ENCODE peak calls at places on chromosomes 4 and X, in six cellular contexts. One of them, this sample, is unnamed.

GRCh38 chr4:39637572-39638357 is 900 bp downstream of the SMIM14 start:
- DNase-seq in D341Med: peak
- DNase-seq in AG08396: peak
- DNase-seq in epithelial cell of esophagus: peak
- DNase-seq in erythroblast: peak
- DNase-seq in left kidney: peak
- DNase-seq in this sample: peak

GRCh38 chr4:38089961-38090360 is 129.8 kb downstream of the PTTG2 start:
- DNase-seq in D341Med: no peak
- DNase-seq in AG08396: no peak
- DNase-seq in epithelial cell of esophagus: no peak
- DNase-seq in erythroblast: no peak
- DNase-seq in left kidney: no peak
- DNase-seq in this sample: no peak

GRCh38 chr4:155653052-155653451 is 13.6 kb upstream of the GUCY1A1 start:
- DNase-seq in D341Med: no peak
- DNase-seq in AG08396: no peak
- DNase-seq in epithelial cell of esophagus: no peak
- DNase-seq in erythroblast: no peak
- DNase-seq in left kidney: no peak
- DNase-seq in this sample: no peak

GRCh38 chr4:62018537-62018936 is 818.4 kb downstream of the ADGRL3 start:
- DNase-seq in D341Med: no peak
- DNase-seq in AG08396: no peak
- DNase-seq in epithelial cell of esophagus: no peak
- DNase-seq in erythroblast: no peak
- DNase-seq in left kidney: no peak
- DNase-seq in this sample: no peak

GRCh38 chr4:40238700-40239548 is 42.1 kb downstream of the RHOH start:
- DNase-seq in D341Med: no peak
- DNase-seq in AG08396: no peak
- DNase-seq in epithelial cell of esophagus: no peak
- DNase-seq in erythroblast: peak
- DNase-seq in left kidney: peak
- DNase-seq in this sample: no peak

GRCh38 chrX:140440891-140441290 is 64.0 kb downstream of the SOX3 start:
- DNase-seq in D341Med: no peak
- DNase-seq in AG08396: peak
- DNase-seq in epithelial cell of esophagus: peak
- DNase-seq in erythroblast: no peak
- DNase-seq in left kidney: peak
- DNase-seq in this sample: no peak

GRCh38 chr4:138438608-138439007 is 196.5 kb upstream of the SLC7A11 start:
- DNase-seq in D341Med: no peak
- DNase-seq in AG08396: peak
- DNase-seq in epithelial cell of esophagus: no peak
- DNase-seq in erythroblast: no peak
- DNase-seq in left kidney: peak
- DNase-seq in this sample: no peak

GRCh38 chr4:112109455-112110425 is 35.5 kb upstream of the FAM241A start:
- DNase-seq in D341Med: no peak
- DNase-seq in AG08396: no peak
- DNase-seq in epithelial cell of esophagus: peak
- DNase-seq in erythroblast: no peak
- DNase-seq in left kidney: no peak
- DNase-seq in this sample: peak

GRCh38 chrX:8879750-8880149 is 78.6 kb upstream of the FAM9A start:
- DNase-seq in D341Med: peak
- DNase-seq in AG08396: peak
- DNase-seq in epithelial cell of esophagus: peak
- DNase-seq in erythroblast: peak
- DNase-seq in left kidney: no peak
- DNase-seq in this sample: peak

GRCh38 chrX:13059269-13059668 is 14.8 kb upstream of the FAM9C start:
- DNase-seq in D341Med: no peak
- DNase-seq in AG08396: no peak
- DNase-seq in epithelial cell of esophagus: no peak
- DNase-seq in erythroblast: no peak
- DNase-seq in left kidney: peak
- DNase-seq in this sample: no peak

GRCh38 chr4:42750091-42750490 is 93.2 kb upstream of the ATP8A1 start:
- DNase-seq in D341Med: peak
- DNase-seq in AG08396: no peak
- DNase-seq in epithelial cell of esophagus: no peak
- DNase-seq in erythroblast: peak
- DNase-seq in left kidney: peak
- DNase-seq in this sample: peak

GRCh38 chr4:114132830-114133229 is 153.4 kb upstream of the ARSJ start:
- DNase-seq in D341Med: peak
- DNase-seq in AG08396: no peak
- DNase-seq in epithelial cell of esophagus: peak
- DNase-seq in erythroblast: no peak
- DNase-seq in left kidney: peak
- DNase-seq in this sample: peak

GRCh38 chr4:15366660-15367059 is 61.2 kb upstream of the C1QTNF7 start:
- DNase-seq in D341Med: no peak
- DNase-seq in AG08396: no peak
- DNase-seq in epithelial cell of esophagus: no peak
- DNase-seq in erythroblast: no peak
- DNase-seq in left kidney: no peak
- DNase-seq in this sample: no peak

GRCh38 chr4:52848255-52848654 is 13.9 kb upstream of the RASL11B start:
- DNase-seq in D341Med: no peak
- DNase-seq in AG08396: no peak
- DNase-seq in epithelial cell of esophagus: peak
- DNase-seq in erythroblast: no peak
- DNase-seq in left kidney: peak
- DNase-seq in this sample: no peak

GRCh38 chr4:41120297-41121217 is 93.8 kb downstream of the APBB2 start:
- DNase-seq in D341Med: no peak
- DNase-seq in AG08396: peak
- DNase-seq in epithelial cell of esophagus: peak
- DNase-seq in erythroblast: no peak
- DNase-seq in left kidney: peak
- DNase-seq in this sample: no peak

GRCh38 chr4:2482693-2483092 is 13.8 kb downstream of the RNF4 start:
- DNase-seq in D341Med: peak
- DNase-seq in AG08396: peak
- DNase-seq in epithelial cell of esophagus: no peak
- DNase-seq in erythroblast: no peak
- DNase-seq in left kidney: peak
- DNase-seq in this sample: peak

GRCh38 chr4:1478766-1479355 is 72.6 kb upstream of the NKX1-1 start:
- DNase-seq in D341Med: peak
- DNase-seq in AG08396: no peak
- DNase-seq in epithelial cell of esophagus: no peak
- DNase-seq in erythroblast: no peak
- DNase-seq in left kidney: no peak
- DNase-seq in this sample: no peak

GRCh38 chrX:154829926-154830442 is 4.5 kb downstream of the SMIM9 start:
- DNase-seq in D341Med: no peak
- DNase-seq in AG08396: no peak
- DNase-seq in epithelial cell of esophagus: no peak
- DNase-seq in erythroblast: no peak
- DNase-seq in left kidney: no peak
- DNase-seq in this sample: no peak

GRCh38 chr4:55530167-55530566 is 16.5 kb downstream of the CLOCK start:
- DNase-seq in D341Med: no peak
- DNase-seq in AG08396: no peak
- DNase-seq in epithelial cell of esophagus: no peak
- DNase-seq in erythroblast: no peak
- DNase-seq in left kidney: no peak
- DNase-seq in this sample: no peak

GRCh38 chr4:183798249-183798920 is 106.7 kb upstream of the STOX2 start:
- DNase-seq in D341Med: peak
- DNase-seq in AG08396: peak
- DNase-seq in epithelial cell of esophagus: peak
- DNase-seq in erythroblast: no peak
- DNase-seq in left kidney: peak
- DNase-seq in this sample: no peak

GRCh38 chr4:4805805-4806345 is 53.6 kb upstream of the MSX1 start:
- DNase-seq in D341Med: no peak
- DNase-seq in AG08396: no peak
- DNase-seq in epithelial cell of esophagus: no peak
- DNase-seq in erythroblast: no peak
- DNase-seq in left kidney: no peak
- DNase-seq in this sample: no peak

GRCh38 chrX:14073561-14073960 is 43.9 kb upstream of the GEMIN8 start:
- DNase-seq in D341Med: no peak
- DNase-seq in AG08396: no peak
- DNase-seq in epithelial cell of esophagus: no peak
- DNase-seq in erythroblast: no peak
- DNase-seq in left kidney: peak
- DNase-seq in this sample: no peak

GRCh38 chr4:7198440-7199128 is 6.2 kb downstream of the SORCS2 start:
- DNase-seq in D341Med: no peak
- DNase-seq in AG08396: no peak
- DNase-seq in epithelial cell of esophagus: no peak
- DNase-seq in erythroblast: no peak
- DNase-seq in left kidney: no peak
- DNase-seq in this sample: no peak

GRCh38 chr4:8381814-8382581 is 58.5 kb downstream of the ACOX3 start:
- DNase-seq in D341Med: no peak
- DNase-seq in AG08396: no peak
- DNase-seq in epithelial cell of esophagus: no peak
- DNase-seq in erythroblast: no peak
- DNase-seq in left kidney: no peak
- DNase-seq in this sample: no peak

GRCh38 chr4:3484057-3484973 is 21.2 kb downstream of the DOK7 start:
- DNase-seq in D341Med: no peak
- DNase-seq in AG08396: no peak
- DNase-seq in epithelial cell of esophagus: peak
- DNase-seq in erythroblast: no peak
- DNase-seq in left kidney: peak
- DNase-seq in this sample: peak

GRCh38 chrX:39905475-39905889 is 192.3 kb downstream of the BCOR start:
- DNase-seq in D341Med: no peak
- DNase-seq in AG08396: no peak
- DNase-seq in epithelial cell of esophagus: no peak
- DNase-seq in erythroblast: no peak
- DNase-seq in left kidney: peak
- DNase-seq in this sample: no peak

GRCh38 chrX:56615282-56615681 is 51.9 kb downstream of the UBQLN2 start:
- DNase-seq in D341Med: no peak
- DNase-seq in AG08396: no peak
- DNase-seq in epithelial cell of esophagus: no peak
- DNase-seq in erythroblast: no peak
- DNase-seq in left kidney: no peak
- DNase-seq in this sample: no peak

GRCh38 chrX:40423299-40423698 is 157.5 kb upstream of the ATP6AP2 start:
- DNase-seq in D341Med: no peak
- DNase-seq in AG08396: no peak
- DNase-seq in epithelial cell of esophagus: peak
- DNase-seq in erythroblast: no peak
- DNase-seq in left kidney: no peak
- DNase-seq in this sample: no peak

GRCh38 chrX:101685923-101686322 is 26.3 kb upstream of the ARMCX2 start:
- DNase-seq in D341Med: no peak
- DNase-seq in AG08396: no peak
- DNase-seq in epithelial cell of esophagus: no peak
- DNase-seq in erythroblast: no peak
- DNase-seq in left kidney: peak
- DNase-seq in this sample: no peak

This sample was measured in NAMALWA.